ENCODE peak calls at places on chromosome 1, in four cellular contexts. D is HCT116, W is GM23248, R is MM.1S. C is an unnamed sample.

GRCh38 chr1:62687421-62687902 is 724 bp downstream of the DOCK7 start:
- DNase-seq in D (no peak), W (peak), R (peak), C (peak)

GRCh38 chr1:30511563-30512252 is 211.7 kb downstream of the MATN1 start:
- DNase-seq in D (no peak), W (peak), R (no peak), C (no peak)

GRCh38 chr1:9200441-9200840 is 34.1 kb upstream of the H6PD start:
- DNase-seq in D (no peak), W (peak), R (no peak), C (peak)

GRCh38 chr1:10688409-10688786 is 108.0 kb downstream of the CASZ1 start:
- DNase-seq in D (no peak), W (no peak), R (no peak), C (no peak)

GRCh38 chr1:223175032-223175431 is 32.0 kb upstream of the TLR5 start:
- DNase-seq in D (peak), W (peak), R (no peak), C (peak)

GRCh38 chr1:43530483-43531452 is at the start of gene PTPRF:
- DNase-seq in D (no peak), W (peak), R (peak), C (peak)

GRCh38 chr1:196399713-196400112 is 208.5 kb downstream of the KCNT2 start:
- DNase-seq in D (no peak), W (peak), R (no peak), C (no peak)

GRCh38 chr1:117981455-117982192 is 52.1 kb downstream of the WDR3 start:
- DNase-seq in D (no peak), W (no peak), R (no peak), C (no peak)

GRCh38 chr1:169483500-169483966 is 2.2 kb downstream of the SLC19A2 start:
- DNase-seq in D (no peak), W (peak), R (no peak), C (no peak)

GRCh38 chr1:25619101-25619890 is 2.7 kb downstream of the MAN1C1 start:
- DNase-seq in D (no peak), W (peak), R (peak), C (peak)

GRCh38 chr1:44947774-44948311 is 38.6 kb downstream of the EIF2B3 start:
- DNase-seq in D (no peak), W (no peak), R (no peak), C (no peak)

GRCh38 chr1:181192277-181192676 is 103.8 kb downstream of the IER5 start:
- DNase-seq in D (no peak), W (no peak), R (no peak), C (no peak)

GRCh38 chr1:41739061-41739955 is 179.4 kb downstream of the HIVEP3 start:
- DNase-seq in D (no peak), W (no peak), R (no peak), C (no peak)

GRCh38 chr1:228867951-228868730 is 132.9 kb downstream of the RHOU start:
- DNase-seq in D (no peak), W (no peak), R (no peak), C (no peak)

GRCh38 chr1:248618878-248619277 is 16.0 kb downstream of the OR2T11 start:
- DNase-seq in D (peak), W (peak), R (peak), C (no peak)

GRCh38 chr1:1021010-1021845 is 1.3 kb downstream of the AGRN start:
- DNase-seq in D (no peak), W (peak), R (no peak), C (peak)

GRCh38 chr1:186202174-186202843 is 172.7 kb downstream of the TPR start:
- DNase-seq in D (no peak), W (peak), R (no peak), C (peak)

GRCh38 chr1:235657269-235657668 is 7.7 kb upstream of the GNG4 start:
- DNase-seq in D (no peak), W (no peak), R (no peak), C (no peak)

GRCh38 chr1:31127266-31127665 is 61.7 kb upstream of the PUM1 start:
- DNase-seq in D (no peak), W (peak), R (no peak), C (no peak)

GRCh38 chr1:234545512-234546386 is 64.2 kb downstream of the IRF2BP2 start:
- DNase-seq in D (no peak), W (no peak), R (no peak), C (peak)

GRCh38 chr1:232767381-232768074 is 37.7 kb upstream of the MAP10 start:
- DNase-seq in D (peak), W (peak), R (no peak), C (no peak)

GRCh38 chr1:50978144-50978851 is 8.3 kb downstream of the CDKN2C start:
- DNase-seq in D (no peak), W (peak), R (peak), C (peak)

GRCh38 chr1:84541679-84542078 is 32.6 kb downstream of the CTBS start:
- DNase-seq in D (peak), W (no peak), R (no peak), C (peak)

GRCh38 chr1:67020304-67020703 is 33.6 kb downstream of the SLC35D1 start:
- DNase-seq in D (no peak), W (peak), R (no peak), C (no peak)

GRCh38 chr1:37486680-37487618 is 12.6 kb downstream of the ZC3H12A start:
- DNase-seq in D (peak), W (peak), R (peak), C (peak)

GRCh38 chr1:151428068-151428467 is 28.7 kb downstream of the PSMB4 start:
- DNase-seq in D (no peak), W (no peak), R (no peak), C (no peak)

GRCh38 chr1:35345439-35345981 is 77.0 kb downstream of the ZMYM4 start:
- DNase-seq in D (no peak), W (no peak), R (peak), C (no peak)

GRCh38 chr1:71780681-71781080 is 501.7 kb downstream of the NEGR1 start:
- DNase-seq in D (no peak), W (peak), R (peak), C (no peak)

GRCh38 chr1:27599605-27600499 is 4.1 kb downstream of the AHDC1 start:
- DNase-seq in D (no peak), W (no peak), R (no peak), C (no peak)
- TF ChIP-seq EZH2phosphoT487 in D (no peak), W (no peak), R (no peak), C (no peak)

GRCh38 chr1:110605446-110605845 is 712 bp downstream of the KCNA2 start:
- DNase-seq in D (no peak), W (no peak), R (no peak), C (no peak)

GRCh38 chr1:110608247-110608646 is 2.1 kb upstream of the KCNA2 start:
- DNase-seq in D (no peak), W (no peak), R (no peak), C (no peak)

GRCh38 chr1:110606784-110607662 is 865 bp upstream of the KCNA2 start:
- DNase-seq in D (no peak), W (peak), R (no peak), C (peak)

GRCh38 chr1:110605901-110606783 is at the start of gene KCNA2:
- DNase-seq in D (no peak), W (peak), R (no peak), C (peak)

GRCh38 chr1:110607663-110608230 is 1.6 kb upstream of the KCNA2 start:
- DNase-seq in D (no peak), W (no peak), R (no peak), C (peak)
- TF ChIP-seq EZH2 in D (no peak), W (peak), R (no peak), C (peak)

GRCh38 chr1:208161005-208161404 is 83.2 kb downstream of the PLXNA2 start:
- DNase-seq in D (no peak), W (no peak), R (no peak), C (no peak)

GRCh38 chr1:208160259-208160819 is 83.8 kb downstream of the PLXNA2 start:
- DNase-seq in D (no peak), W (no peak), R (no peak), C (no peak)

GRCh38 chr1:208157769-208158168 is 86.4 kb downstream of the PLXNA2 start:
- DNase-seq in D (no peak), W (no peak), R (no peak), C (no peak)

GRCh38 chr1:208158640-208159541 is 85.3 kb downstream of the PLXNA2 start:
- DNase-seq in D (no peak), W (no peak), R (no peak), C (peak)

GRCh38 chr1:208159542-208160258 is 84.5 kb downstream of the PLXNA2 start:
- DNase-seq in D (no peak), W (peak), R (no peak), C (no peak)
- H3K4me3 ChIP-seq in D (no peak), W (no peak), R (no peak), C (no peak)

GRCh38 chr1:3625151-3625907 is 514 bp downstream of the TPRG1L start:
- DNase-seq in D (no peak), W (peak), R (peak), C (peak)
- TF ChIP-seq EZH2phosphoT487 in D (no peak), W (no peak), R (no peak), C (no peak)

GRCh38 chr1:230700132-230700531 is 13.8 kb downstream of the AGT start:
- DNase-seq in D (no peak), W (no peak), R (no peak), C (no peak)

GRCh38 chr1:230701895-230702768 is 11.8 kb downstream of the AGT start:
- DNase-seq in D (no peak), W (no peak), R (no peak), C (no peak)

GRCh38 chr1:230701434-230701833 is 12.5 kb downstream of the AGT start:
- DNase-seq in D (no peak), W (no peak), R (no peak), C (no peak)

GRCh38 chr1:230698130-230698529 is 15.8 kb downstream of the AGT start:
- DNase-seq in D (no peak), W (no peak), R (no peak), C (peak)

GRCh38 chr1:230699716-230700115 is 14.2 kb downstream of the AGT start:
- DNase-seq in D (no peak), W (no peak), R (no peak), C (no peak)
- TF ChIP-seq EZH2 in D (no peak), W (no peak), R (no peak), C (no peak)

DNA sequence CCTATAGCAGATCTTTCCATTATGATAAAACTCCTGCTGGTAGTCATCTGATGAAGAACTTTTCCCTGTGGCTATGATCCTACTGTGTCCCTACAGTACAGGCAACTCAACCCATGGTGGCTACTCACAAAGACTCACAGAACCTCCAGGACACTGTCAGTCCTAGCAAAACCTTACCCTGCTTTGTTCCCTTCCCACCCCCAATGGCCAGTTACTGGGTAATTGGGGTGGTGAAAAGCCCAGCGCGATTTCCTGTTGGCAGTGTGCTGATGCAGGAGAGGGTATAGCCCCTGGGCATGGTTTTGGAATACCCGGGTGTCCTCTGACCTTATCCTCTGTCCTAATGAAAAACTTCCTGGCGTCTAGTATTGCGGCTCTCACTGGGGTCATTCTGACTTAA is 538 bp upstream of the RGL1 start:
- DNase-seq in D (no peak), W (no peak), R (no peak), C (peak)
- H3K4me3 ChIP-seq in D (peak), W (peak), R (peak), C (peak)

GRCh38 chr1:210293191-210293607 is 35.5 kb upstream of the HHAT start:
- DNase-seq in D (no peak), W (peak), R (no peak), C (no peak)

GRCh38 chr1:210296682-210297081 is 32.0 kb upstream of the HHAT start:
- DNase-seq in D (no peak), W (no peak), R (no peak), C (no peak)

GRCh38 chr1:210298296-210298695 is 30.4 kb upstream of the HHAT start:
- DNase-seq in D (no peak), W (peak), R (no peak), C (no peak)

GRCh38 chr1:210292276-210292851 is 36.3 kb upstream of the HHAT start:
- DNase-seq in D (peak), W (peak), R (peak), C (peak)

DNA sequence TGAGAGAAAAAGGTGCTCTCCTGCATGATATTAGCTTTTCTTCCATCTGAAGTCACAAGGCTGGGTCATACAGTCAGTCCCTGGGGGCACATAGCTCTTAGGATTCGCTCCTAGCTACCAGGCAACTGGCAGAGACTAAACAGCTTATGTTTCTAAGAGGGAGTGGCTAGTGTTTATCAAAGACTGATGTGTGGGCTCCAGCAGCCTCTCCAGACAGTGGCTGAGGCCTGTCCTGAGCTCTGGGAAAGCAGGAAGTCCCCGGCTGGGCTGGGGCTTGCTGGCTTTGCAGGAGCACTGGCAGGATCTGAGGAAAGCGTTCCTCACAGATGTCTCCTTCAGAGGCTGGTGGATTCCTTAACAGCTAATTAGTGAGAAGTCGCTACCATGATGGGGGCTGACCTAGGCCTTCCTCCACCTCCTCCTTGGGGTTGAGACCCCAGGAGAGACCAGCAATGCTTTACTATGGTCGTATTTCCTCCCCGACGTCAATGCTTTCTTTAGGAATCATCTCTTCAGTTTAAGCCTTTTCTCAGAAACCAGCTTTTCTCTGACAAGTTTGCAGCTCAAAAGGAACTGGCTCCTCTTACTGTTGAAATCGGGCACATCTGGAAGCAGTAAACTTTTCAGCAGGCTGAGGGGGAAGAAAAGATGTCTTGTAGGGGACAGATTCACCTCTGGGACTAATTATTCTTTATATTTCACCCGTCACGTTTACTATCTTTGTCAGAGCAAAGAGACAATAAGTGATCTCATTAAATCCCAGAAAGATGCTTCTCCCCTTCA is 33.5 kb upstream of the HHAT start:
- DNase-seq in D (no peak), W (peak), R (no peak), C (peak)
- TF ChIP-seq EZH2phosphoT487 in D (no peak), W (no peak), R (no peak), C (no peak)

GRCh38 chr1:21669287-21670058 is at the start of gene RAP1GAP:
- DNase-seq in D (no peak), W (peak), R (no peak), C (peak)
- TF ChIP-seq EZH2 in D (no peak), W (no peak), R (no peak), C (peak)

DNA sequence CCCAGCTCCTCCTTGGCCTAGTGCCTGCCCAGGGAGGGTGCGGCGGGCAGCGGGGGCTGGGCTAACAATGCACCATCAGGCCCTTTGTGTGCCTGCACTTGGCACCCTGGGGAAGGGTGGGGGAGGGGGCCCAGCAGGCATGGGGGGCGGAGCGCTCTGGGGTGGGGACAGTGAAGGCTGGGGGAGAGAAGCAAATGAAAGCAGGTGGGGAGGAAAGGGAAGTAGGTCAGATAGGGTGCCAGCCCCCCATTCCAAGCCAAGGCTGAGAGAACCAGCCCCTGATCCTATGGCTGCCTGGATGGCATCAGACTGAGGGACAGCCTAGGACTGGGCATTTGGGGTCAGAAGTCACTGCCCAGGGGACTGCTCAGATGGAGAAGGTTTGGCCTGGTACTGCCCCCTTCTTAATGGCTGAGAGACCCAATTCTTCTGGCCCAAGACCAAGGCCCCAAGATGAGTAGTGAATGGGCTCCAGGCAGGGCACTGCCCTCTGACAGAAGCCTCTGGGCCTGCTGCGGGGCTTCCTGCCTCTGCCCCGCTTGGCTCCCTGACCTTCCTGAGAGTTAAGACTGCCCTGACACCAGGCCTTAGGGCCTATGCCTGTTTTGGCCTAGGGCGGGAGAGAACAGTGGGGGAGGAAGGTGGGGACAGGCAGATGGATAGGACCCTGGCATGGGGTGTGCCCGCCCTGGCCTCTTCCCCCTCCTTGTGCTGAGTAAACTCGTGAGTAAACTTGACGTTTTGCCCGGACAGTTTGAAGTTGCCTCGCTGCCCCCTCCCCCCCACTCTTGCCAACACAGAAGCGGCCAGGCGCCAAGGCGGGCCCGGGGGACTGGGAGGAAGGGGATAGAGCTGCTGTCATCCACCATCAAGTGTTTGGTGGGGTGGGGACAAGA is 2.7 kb downstream of the ZBTB7B start:
- DNase-seq in D (no peak), W (peak), R (no peak), C (no peak)
- H3K4me3 ChIP-seq in D (peak), W (peak), R (no peak), C (no peak)

DNA sequence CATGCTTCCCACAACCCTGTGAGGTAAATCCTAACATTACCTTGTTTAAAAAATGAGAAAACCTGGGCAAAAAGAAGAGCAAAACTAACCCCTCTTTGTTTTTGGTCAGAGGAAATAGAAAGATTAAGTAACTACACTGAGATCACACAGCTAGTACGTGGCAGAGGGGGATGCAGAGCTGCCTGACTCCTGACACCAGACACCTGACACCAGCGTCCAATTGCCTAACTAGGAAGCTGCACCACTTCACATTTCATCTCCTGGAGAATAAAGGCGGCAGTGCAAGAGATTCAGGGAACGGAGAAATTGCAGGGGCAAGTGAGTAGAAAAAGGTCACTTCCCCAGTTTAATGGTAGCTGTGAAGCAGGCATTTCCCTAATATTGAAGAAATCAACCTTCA is 229.3 kb upstream of the PTBP2 start:
- DNase-seq in D (no peak), W (no peak), R (no peak), C (peak)
- TF ChIP-seq EZH2phosphoT487 in D (no peak), W (no peak), R (no peak), C (no peak)